ENCODE peak calls at places on chromosome 9, in nine cellular contexts. One of them, this sample, is unnamed.

GRCh38 chr9:8234286-8234819 is 434.8 kb upstream of the DMAC1 start:
- DNase-seq in mucosa of descending colon: no peak
- DNase-seq in cerebellar cortex: peak
- DNase-seq in neural progenitor cell: peak
- DNase-seq in CD4-positive, alpha-beta T cell: no peak
- DNase-seq in NCI-H748 treated with DMSO at 0.1 percent for 48 hours: no peak
- DNase-seq in hepatocyte: no peak
- DNase-seq in fibroblast of the aortic adventitia: no peak
- DNase-seq in stimulated activated CD4-positive, alpha-beta T cell treated with anti-CD3 and anti-CD28 coated beads, Interleukin-1b, Interleukin-23, amount 100 ng/mL, for 4 hours: no peak
- DNase-seq in this sample: no peak

GRCh38 chr9:92786298-92786697 is 21.7 kb upstream of the BICD2 start:
- DNase-seq in neural progenitor cell: no peak
- DNase-seq in hepatocyte: no peak
- DNase-seq in fibroblast of the aortic adventitia: no peak
- DNase-seq in mucosa of descending colon: no peak
- DNase-seq in NCI-H748 treated with DMSO at 0.1 percent for 48 hours: no peak
- DNase-seq in stimulated activated CD4-positive, alpha-beta T cell treated with anti-CD3 and anti-CD28 coated beads, Interleukin-1b, Interleukin-23, amount 100 ng/mL, for 4 hours: no peak
- DNase-seq in CD4-positive, alpha-beta T cell: no peak
- DNase-seq in cerebellar cortex: no peak
- DNase-seq in this sample: no peak

GRCh38 chr9:91677354-91677753 is 253.7 kb upstream of the NFIL3 start:
- DNase-seq in mucosa of descending colon: no peak
- DNase-seq in CD4-positive, alpha-beta T cell: no peak
- DNase-seq in neural progenitor cell: no peak
- DNase-seq in stimulated activated CD4-positive, alpha-beta T cell treated with anti-CD3 and anti-CD28 coated beads, Interleukin-1b, Interleukin-23, amount 100 ng/mL, for 4 hours: no peak
- DNase-seq in hepatocyte: no peak
- DNase-seq in NCI-H748 treated with DMSO at 0.1 percent for 48 hours: no peak
- DNase-seq in fibroblast of the aortic adventitia: peak
- DNase-seq in cerebellar cortex: no peak
- DNase-seq in this sample: peak

GRCh38 chr9:90342607-90343006 is 300.0 kb downstream of the DIRAS2 start:
- DNase-seq in mucosa of descending colon: no peak
- DNase-seq in stimulated activated CD4-positive, alpha-beta T cell treated with anti-CD3 and anti-CD28 coated beads, Interleukin-1b, Interleukin-23, amount 100 ng/mL, for 4 hours: no peak
- DNase-seq in cerebellar cortex: no peak
- DNase-seq in fibroblast of the aortic adventitia: no peak
- DNase-seq in hepatocyte: no peak
- DNase-seq in NCI-H748 treated with DMSO at 0.1 percent for 48 hours: no peak
- DNase-seq in neural progenitor cell: no peak
- DNase-seq in CD4-positive, alpha-beta T cell: no peak
- DNase-seq in this sample: no peak

GRCh38 chr9:132201780-132202703 is 40.2 kb downstream of the NTNG2 start:
- DNase-seq in fibroblast of the aortic adventitia: no peak
- DNase-seq in mucosa of descending colon: no peak
- DNase-seq in cerebellar cortex: no peak
- DNase-seq in stimulated activated CD4-positive, alpha-beta T cell treated with anti-CD3 and anti-CD28 coated beads, Interleukin-1b, Interleukin-23, amount 100 ng/mL, for 4 hours: no peak
- DNase-seq in neural progenitor cell: peak
- DNase-seq in hepatocyte: no peak
- DNase-seq in NCI-H748 treated with DMSO at 0.1 percent for 48 hours: no peak
- DNase-seq in CD4-positive, alpha-beta T cell: no peak
- DNase-seq in this sample: no peak

GRCh38 chr9:85016389-85016997 is 347.0 kb downstream of the NTRK2 start:
- DNase-seq in cerebellar cortex: no peak
- DNase-seq in neural progenitor cell: no peak
- DNase-seq in fibroblast of the aortic adventitia: no peak
- DNase-seq in stimulated activated CD4-positive, alpha-beta T cell treated with anti-CD3 and anti-CD28 coated beads, Interleukin-1b, Interleukin-23, amount 100 ng/mL, for 4 hours: no peak
- DNase-seq in mucosa of descending colon: no peak
- DNase-seq in CD4-positive, alpha-beta T cell: no peak
- DNase-seq in NCI-H748 treated with DMSO at 0.1 percent for 48 hours: no peak
- DNase-seq in hepatocyte: no peak
- DNase-seq in this sample: no peak

GRCh38 chr9:69971643-69972449 is 71.8 kb upstream of the MAMDC2 start:
- DNase-seq in stimulated activated CD4-positive, alpha-beta T cell treated with anti-CD3 and anti-CD28 coated beads, Interleukin-1b, Interleukin-23, amount 100 ng/mL, for 4 hours: peak
- DNase-seq in CD4-positive, alpha-beta T cell: peak
- DNase-seq in cerebellar cortex: peak
- DNase-seq in hepatocyte: peak
- DNase-seq in mucosa of descending colon: peak
- DNase-seq in neural progenitor cell: peak
- DNase-seq in fibroblast of the aortic adventitia: peak
- DNase-seq in NCI-H748 treated with DMSO at 0.1 percent for 48 hours: peak
- DNase-seq in this sample: peak

GRCh38 chr9:91221332-91221731 is 140.4 kb downstream of the AUH start:
- DNase-seq in neural progenitor cell: no peak
- DNase-seq in hepatocyte: no peak
- DNase-seq in cerebellar cortex: no peak
- DNase-seq in stimulated activated CD4-positive, alpha-beta T cell treated with anti-CD3 and anti-CD28 coated beads, Interleukin-1b, Interleukin-23, amount 100 ng/mL, for 4 hours: no peak
- DNase-seq in CD4-positive, alpha-beta T cell: no peak
- DNase-seq in mucosa of descending colon: no peak
- DNase-seq in NCI-H748 treated with DMSO at 0.1 percent for 48 hours: no peak
- DNase-seq in fibroblast of the aortic adventitia: no peak
- DNase-seq in this sample: peak

GRCh38 chr9:112789493-112789892 is 38.9 kb downstream of the SNX30 start:
- DNase-seq in mucosa of descending colon: no peak
- DNase-seq in fibroblast of the aortic adventitia: peak
- DNase-seq in hepatocyte: no peak
- DNase-seq in stimulated activated CD4-positive, alpha-beta T cell treated with anti-CD3 and anti-CD28 coated beads, Interleukin-1b, Interleukin-23, amount 100 ng/mL, for 4 hours: no peak
- DNase-seq in cerebellar cortex: no peak
- DNase-seq in neural progenitor cell: no peak
- DNase-seq in NCI-H748 treated with DMSO at 0.1 percent for 48 hours: no peak
- DNase-seq in CD4-positive, alpha-beta T cell: no peak
- DNase-seq in this sample: peak

GRCh38 chr9:3740690-3741419 is 215.1 kb upstream of the RFX3 start:
- DNase-seq in fibroblast of the aortic adventitia: no peak
- DNase-seq in CD4-positive, alpha-beta T cell: no peak
- DNase-seq in cerebellar cortex: peak
- DNase-seq in hepatocyte: no peak
- DNase-seq in mucosa of descending colon: no peak
- DNase-seq in NCI-H748 treated with DMSO at 0.1 percent for 48 hours: no peak
- DNase-seq in neural progenitor cell: no peak
- DNase-seq in stimulated activated CD4-positive, alpha-beta T cell treated with anti-CD3 and anti-CD28 coated beads, Interleukin-1b, Interleukin-23, amount 100 ng/mL, for 4 hours: no peak
- DNase-seq in this sample: peak

GRCh38 chr9:77454668-77455067 is 193.5 kb downstream of the GNA14 start:
- DNase-seq in stimulated activated CD4-positive, alpha-beta T cell treated with anti-CD3 and anti-CD28 coated beads, Interleukin-1b, Interleukin-23, amount 100 ng/mL, for 4 hours: no peak
- DNase-seq in hepatocyte: no peak
- DNase-seq in NCI-H748 treated with DMSO at 0.1 percent for 48 hours: no peak
- DNase-seq in cerebellar cortex: no peak
- DNase-seq in CD4-positive, alpha-beta T cell: no peak
- DNase-seq in fibroblast of the aortic adventitia: peak
- DNase-seq in mucosa of descending colon: no peak
- DNase-seq in neural progenitor cell: no peak
- DNase-seq in this sample: peak

GRCh38 chr9:113990975-113991471 is 87.1 kb downstream of the AMBP start:
- DNase-seq in fibroblast of the aortic adventitia: peak
- DNase-seq in CD4-positive, alpha-beta T cell: no peak
- DNase-seq in NCI-H748 treated with DMSO at 0.1 percent for 48 hours: no peak
- DNase-seq in hepatocyte: no peak
- DNase-seq in neural progenitor cell: no peak
- DNase-seq in stimulated activated CD4-positive, alpha-beta T cell treated with anti-CD3 and anti-CD28 coated beads, Interleukin-1b, Interleukin-23, amount 100 ng/mL, for 4 hours: no peak
- DNase-seq in cerebellar cortex: peak
- DNase-seq in mucosa of descending colon: no peak
- DNase-seq in this sample: no peak

GRCh38 chr9:128550226-128550625 is 2.2 kb upstream of the SPTAN1 start:
- DNase-seq in stimulated activated CD4-positive, alpha-beta T cell treated with anti-CD3 and anti-CD28 coated beads, Interleukin-1b, Interleukin-23, amount 100 ng/mL, for 4 hours: no peak
- DNase-seq in CD4-positive, alpha-beta T cell: no peak
- DNase-seq in NCI-H748 treated with DMSO at 0.1 percent for 48 hours: no peak
- DNase-seq in mucosa of descending colon: no peak
- DNase-seq in fibroblast of the aortic adventitia: no peak
- DNase-seq in cerebellar cortex: peak
- DNase-seq in hepatocyte: no peak
- DNase-seq in neural progenitor cell: no peak
- DNase-seq in this sample: no peak

GRCh38 chr9:16653491-16654407 is 216.7 kb downstream of the BNC2 start:
- DNase-seq in fibroblast of the aortic adventitia: peak
- DNase-seq in cerebellar cortex: no peak
- DNase-seq in NCI-H748 treated with DMSO at 0.1 percent for 48 hours: no peak
- DNase-seq in hepatocyte: peak
- DNase-seq in stimulated activated CD4-positive, alpha-beta T cell treated with anti-CD3 and anti-CD28 coated beads, Interleukin-1b, Interleukin-23, amount 100 ng/mL, for 4 hours: no peak
- DNase-seq in neural progenitor cell: peak
- DNase-seq in mucosa of descending colon: no peak
- DNase-seq in CD4-positive, alpha-beta T cell: no peak
- DNase-seq in this sample: no peak

GRCh38 chr9:30670805-30671562 is 1713.5 kb upstream of the ACO1 start:
- DNase-seq in cerebellar cortex: no peak
- DNase-seq in stimulated activated CD4-positive, alpha-beta T cell treated with anti-CD3 and anti-CD28 coated beads, Interleukin-1b, Interleukin-23, amount 100 ng/mL, for 4 hours: no peak
- DNase-seq in NCI-H748 treated with DMSO at 0.1 percent for 48 hours: no peak
- DNase-seq in CD4-positive, alpha-beta T cell: no peak
- DNase-seq in fibroblast of the aortic adventitia: no peak
- DNase-seq in hepatocyte: no peak
- DNase-seq in mucosa of descending colon: no peak
- DNase-seq in neural progenitor cell: no peak
- DNase-seq in this sample: no peak

GRCh38 chr9:7315746-7316457 is 483.7 kb downstream of the DMAC1 start:
- DNase-seq in CD4-positive, alpha-beta T cell: no peak
- DNase-seq in mucosa of descending colon: no peak
- DNase-seq in NCI-H748 treated with DMSO at 0.1 percent for 48 hours: no peak
- DNase-seq in neural progenitor cell: no peak
- DNase-seq in cerebellar cortex: no peak
- DNase-seq in fibroblast of the aortic adventitia: peak
- DNase-seq in hepatocyte: peak
- DNase-seq in stimulated activated CD4-positive, alpha-beta T cell treated with anti-CD3 and anti-CD28 coated beads, Interleukin-1b, Interleukin-23, amount 100 ng/mL, for 4 hours: no peak
- DNase-seq in this sample: no peak

GRCh38 chr9:131739988-131740648 is at the start of gene RAPGEF1:
- DNase-seq in mucosa of descending colon: peak
- DNase-seq in hepatocyte: peak
- DNase-seq in stimulated activated CD4-positive, alpha-beta T cell treated with anti-CD3 and anti-CD28 coated beads, Interleukin-1b, Interleukin-23, amount 100 ng/mL, for 4 hours: peak
- DNase-seq in NCI-H748 treated with DMSO at 0.1 percent for 48 hours: peak
- DNase-seq in fibroblast of the aortic adventitia: peak
- DNase-seq in neural progenitor cell: peak
- DNase-seq in cerebellar cortex: no peak
- DNase-seq in CD4-positive, alpha-beta T cell: peak
- DNase-seq in this sample: peak

GRCh38 chr9:13915591-13916301 is 398.2 kb downstream of the NFIB start:
- DNase-seq in hepatocyte: peak
- DNase-seq in fibroblast of the aortic adventitia: peak
- DNase-seq in NCI-H748 treated with DMSO at 0.1 percent for 48 hours: no peak
- DNase-seq in stimulated activated CD4-positive, alpha-beta T cell treated with anti-CD3 and anti-CD28 coated beads, Interleukin-1b, Interleukin-23, amount 100 ng/mL, for 4 hours: no peak
- DNase-seq in CD4-positive, alpha-beta T cell: no peak
- DNase-seq in cerebellar cortex: no peak
- DNase-seq in mucosa of descending colon: no peak
- DNase-seq in neural progenitor cell: no peak
- DNase-seq in this sample: peak

GRCh38 chr9:82553654-82554366 is 509.1 kb downstream of the RASEF start:
- DNase-seq in CD4-positive, alpha-beta T cell: no peak
- DNase-seq in NCI-H748 treated with DMSO at 0.1 percent for 48 hours: no peak
- DNase-seq in hepatocyte: no peak
- DNase-seq in cerebellar cortex: no peak
- DNase-seq in mucosa of descending colon: no peak
- DNase-seq in stimulated activated CD4-positive, alpha-beta T cell treated with anti-CD3 and anti-CD28 coated beads, Interleukin-1b, Interleukin-23, amount 100 ng/mL, for 4 hours: no peak
- DNase-seq in neural progenitor cell: no peak
- DNase-seq in fibroblast of the aortic adventitia: peak
- DNase-seq in this sample: no peak

GRCh38 chr9:110249639-110250038 is 6.7 kb downstream of the TXN start:
- DNase-seq in hepatocyte: no peak
- DNase-seq in mucosa of descending colon: no peak
- DNase-seq in CD4-positive, alpha-beta T cell: no peak
- DNase-seq in fibroblast of the aortic adventitia: no peak
- DNase-seq in cerebellar cortex: no peak
- DNase-seq in stimulated activated CD4-positive, alpha-beta T cell treated with anti-CD3 and anti-CD28 coated beads, Interleukin-1b, Interleukin-23, amount 100 ng/mL, for 4 hours: no peak
- DNase-seq in neural progenitor cell: no peak
- DNase-seq in NCI-H748 treated with DMSO at 0.1 percent for 48 hours: no peak
- DNase-seq in this sample: no peak

GRCh38 chr9:1046639-1047604 is 3.2 kb upstream of the DMRT2 start:
- DNase-seq in NCI-H748 treated with DMSO at 0.1 percent for 48 hours: no peak
- DNase-seq in CD4-positive, alpha-beta T cell: no peak
- DNase-seq in stimulated activated CD4-positive, alpha-beta T cell treated with anti-CD3 and anti-CD28 coated beads, Interleukin-1b, Interleukin-23, amount 100 ng/mL, for 4 hours: no peak
- DNase-seq in hepatocyte: no peak
- DNase-seq in fibroblast of the aortic adventitia: no peak
- DNase-seq in mucosa of descending colon: no peak
- DNase-seq in cerebellar cortex: no peak
- DNase-seq in neural progenitor cell: no peak
- DNase-seq in this sample: no peak

GRCh38 chr9:133167096-133167695 is 3.5 kb upstream of the GBGT1 start:
- DNase-seq in CD4-positive, alpha-beta T cell: no peak
- DNase-seq in cerebellar cortex: no peak
- DNase-seq in NCI-H748 treated with DMSO at 0.1 percent for 48 hours: no peak
- DNase-seq in stimulated activated CD4-positive, alpha-beta T cell treated with anti-CD3 and anti-CD28 coated beads, Interleukin-1b, Interleukin-23, amount 100 ng/mL, for 4 hours: no peak
- DNase-seq in hepatocyte: no peak
- DNase-seq in mucosa of descending colon: no peak
- DNase-seq in neural progenitor cell: no peak
- DNase-seq in fibroblast of the aortic adventitia: no peak
- DNase-seq in this sample: no peak

GRCh38 chr9:111959960-111960359 is 63.3 kb downstream of the UGCG start:
- DNase-seq in hepatocyte: no peak
- DNase-seq in neural progenitor cell: no peak
- DNase-seq in NCI-H748 treated with DMSO at 0.1 percent for 48 hours: no peak
- DNase-seq in mucosa of descending colon: no peak
- DNase-seq in fibroblast of the aortic adventitia: peak
- DNase-seq in cerebellar cortex: no peak
- DNase-seq in stimulated activated CD4-positive, alpha-beta T cell treated with anti-CD3 and anti-CD28 coated beads, Interleukin-1b, Interleukin-23, amount 100 ng/mL, for 4 hours: no peak
- DNase-seq in CD4-positive, alpha-beta T cell: no peak
- DNase-seq in this sample: no peak

GRCh38 chr9:1979815-1980367 is 35.3 kb upstream of the SMARCA2 start:
- DNase-seq in NCI-H748 treated with DMSO at 0.1 percent for 48 hours: no peak
- DNase-seq in neural progenitor cell: no peak
- DNase-seq in cerebellar cortex: no peak
- DNase-seq in CD4-positive, alpha-beta T cell: no peak
- DNase-seq in stimulated activated CD4-positive, alpha-beta T cell treated with anti-CD3 and anti-CD28 coated beads, Interleukin-1b, Interleukin-23, amount 100 ng/mL, for 4 hours: no peak
- DNase-seq in hepatocyte: peak
- DNase-seq in mucosa of descending colon: no peak
- DNase-seq in fibroblast of the aortic adventitia: peak
- DNase-seq in this sample: peak

GRCh38 chr9:113542741-113543140 is 79.2 kb downstream of the RGS3 start:
- DNase-seq in hepatocyte: no peak
- DNase-seq in CD4-positive, alpha-beta T cell: no peak
- DNase-seq in neural progenitor cell: no peak
- DNase-seq in NCI-H748 treated with DMSO at 0.1 percent for 48 hours: no peak
- DNase-seq in fibroblast of the aortic adventitia: no peak
- DNase-seq in stimulated activated CD4-positive, alpha-beta T cell treated with anti-CD3 and anti-CD28 coated beads, Interleukin-1b, Interleukin-23, amount 100 ng/mL, for 4 hours: no peak
- DNase-seq in mucosa of descending colon: no peak
- DNase-seq in cerebellar cortex: no peak
- DNase-seq in this sample: no peak